ENCODE peak calls at places on chromosomes 3 and 15, in six cellular contexts. P is ELR; I is CD8-positive, alpha-beta memory T cell; O is NCI-H1436; M is PC-3; G is omental fat pad. B is an unnamed sample.

GRCh38 chr15:63595688-63596087 is 1.5 kb upstream of the FBXL22 start:
- DNase-seq in M (no peak), P (no peak), O (no peak), G (no peak), I (no peak), B (no peak)

GRCh38 chr3:104564045-104564643 is 802.6 kb upstream of the ALCAM start:
- DNase-seq in O (peak), G (peak), I (peak), M (peak), P (peak), B (peak)

GRCh38 chr3:150238995-150239612 is 169.0 kb upstream of the TSC22D2 start:
- DNase-seq in G (no peak), I (no peak), M (peak), P (peak), O (peak), B (no peak)

GRCh38 chr15:79682851-79683288 is 213.9 kb downstream of the MTHFS start:
- DNase-seq in G (no peak), M (peak), P (peak), I (no peak), O (no peak), B (no peak)

GRCh38 chr3:57230006-57230405 is 2.5 kb downstream of the APPL1 start:
- DNase-seq in G (no peak), M (peak), P (peak), O (no peak), I (no peak), B (no peak)

GRCh38 chr15:36832792-36833191 is 253.4 kb downstream of the CDIN1 start:
- DNase-seq in G (no peak), P (peak), M (no peak), O (no peak), I (no peak), B (no peak)

GRCh38 chr15:35690698-35691116 is 144.7 kb upstream of the DPH6 start:
- DNase-seq in G (no peak), O (no peak), M (no peak), P (no peak), I (no peak), B (no peak)

GRCh38 chr3:162390891-162391290 is 894.3 kb downstream of the OTOL1 start:
- DNase-seq in M (peak), G (no peak), I (no peak), O (no peak), P (peak), B (no peak)

GRCh38 chr3:65348596-65348995 is 660.8 kb upstream of the ADAMTS9 start:
- DNase-seq in I (no peak), O (no peak), M (peak), P (peak), G (no peak), B (no peak)

GRCh38 chr3:156323466-156323865 is 203.1 kb downstream of the KCNAB1 start:
- DNase-seq in P (peak), I (no peak), M (peak), G (no peak), O (no peak), B (no peak)

GRCh38 chr3:133394561-133395311 is 5.1 kb upstream of the BFSP2 start:
- DNase-seq in O (no peak), I (no peak), P (no peak), G (no peak), M (no peak), B (no peak)

GRCh38 chr3:172643780-172644179 is 67.1 kb downstream of the NCEH1 start:
- DNase-seq in I (no peak), G (no peak), P (no peak), O (no peak), M (no peak), B (no peak)

GRCh38 chr15:43406192-43406591 is 35.3 kb downstream of the TUBGCP4 start:
- DNase-seq in I (no peak), G (no peak), M (no peak), O (no peak), P (no peak), B (no peak)

GRCh38 chr3:170092907-170093306 is 55.1 kb downstream of the GPR160 start:
- DNase-seq in M (no peak), O (no peak), I (no peak), G (no peak), P (no peak), B (no peak)

GRCh38 chr3:63961891-63962290 is 49.7 kb upstream of the SCAANT1 start:
- DNase-seq in O (no peak), M (peak), P (peak), G (no peak), I (no peak), B (no peak)

GRCh38 chr3:141710888-141711616 is 27.0 kb upstream of the RNF7 start:
- DNase-seq in O (no peak), I (no peak), P (peak), G (no peak), M (peak), B (no peak)

GRCh38 chr3:193228206-193228605 is 12.8 kb upstream of the PLAAT1 start:
- DNase-seq in O (no peak), P (no peak), I (no peak), G (no peak), M (no peak), B (no peak)

B was measured in breast epithelium.